ENCODE peak calls at places on chromosomes 2 and 18, in four cellular contexts. One of them, this sample, is unnamed.

GRCh38 chr2:48531141-48531648 is 1.2 kb downstream of the STON1 start:
- DNase-seq in uterus: peak; percentile 68
- DNase-seq in tibial nerve: no peak
- DNase-seq in nephron progenitor cell: peak; percentile 22
- DNase-seq in this sample: no peak

GRCh38 chr2:85216051-85216431 is 82.8 kb downstream of the TCF7L1 start:
- DNase-seq in uterus: no peak
- DNase-seq in tibial nerve: no peak
- DNase-seq in nephron progenitor cell: peak; percentile 15
- DNase-seq in this sample: no peak

GRCh38 chr18:77177009-77177408 is 44.4 kb upstream of the MBP start:
- DNase-seq in uterus: no peak
- DNase-seq in tibial nerve: no peak
- DNase-seq in nephron progenitor cell: no peak
- DNase-seq in this sample: no peak

GRCh38 chr2:179263460-179264237 is 983 bp downstream of the SESTD1 start:
- DNase-seq in nephron progenitor cell: peak; percentile 56
- DNase-seq in uterus: peak; percentile 33
- DNase-seq in tibial nerve: peak; percentile 74
- DNase-seq in this sample: no peak

GRCh38 chr2:6917071-6917760 is at the start of gene RNF144A:
- DNase-seq in nephron progenitor cell: peak; percentile 85
- DNase-seq in uterus: peak; percentile 51
- DNase-seq in tibial nerve: peak; percentile 43
- DNase-seq in this sample: no peak

GRCh38 chr18:54294274-54294673 is 25.0 kb downstream of the POLI start:
- DNase-seq in uterus: no peak
- DNase-seq in nephron progenitor cell: no peak
- DNase-seq in tibial nerve: no peak
- DNase-seq in this sample: no peak

GRCh38 chr2:178523596-178524134 is 43.4 kb downstream of the PLEKHA3 start:
- DNase-seq in nephron progenitor cell: no peak
- DNase-seq in tibial nerve: no peak
- DNase-seq in uterus: no peak
- DNase-seq in this sample: no peak

GRCh38 chr18:74083071-74083954 is 64.3 kb downstream of the FBXO15 start:
- DNase-seq in tibial nerve: no peak
- DNase-seq in nephron progenitor cell: no peak
- DNase-seq in uterus: no peak
- DNase-seq in this sample: no peak

GRCh38 chr18:10015941-10016819 is 102.4 kb downstream of the VAPA start:
- DNase-seq in tibial nerve: peak; percentile 30
- DNase-seq in uterus: peak; percentile 57
- DNase-seq in nephron progenitor cell: no peak
- DNase-seq in this sample: no peak

GRCh38 chr2:10759151-10759714 is 37.8 kb downstream of the ATP6V1C2 start:
- DNase-seq in tibial nerve: no peak
- DNase-seq in uterus: no peak
- DNase-seq in nephron progenitor cell: no peak
- DNase-seq in this sample: no peak

GRCh38 chr2:71614976-71615768 is 161.8 kb downstream of the DYSF start:
- DNase-seq in nephron progenitor cell: no peak
- DNase-seq in tibial nerve: peak; percentile 44
- DNase-seq in uterus: peak; percentile 51
- DNase-seq in this sample: no peak

GRCh38 chr2:156192468-156192867 is 140.1 kb downstream of the NR4A2 start:
- DNase-seq in nephron progenitor cell: no peak
- DNase-seq in tibial nerve: no peak
- DNase-seq in uterus: no peak
- DNase-seq in this sample: no peak
- TF ChIP-seq CTCF in nephron progenitor cell: no peak
- TF ChIP-seq CTCF in tibial nerve: peak; percentile 30
- TF ChIP-seq CTCF in uterus: no peak
- TF ChIP-seq CTCF in this sample: no peak

DNA sequence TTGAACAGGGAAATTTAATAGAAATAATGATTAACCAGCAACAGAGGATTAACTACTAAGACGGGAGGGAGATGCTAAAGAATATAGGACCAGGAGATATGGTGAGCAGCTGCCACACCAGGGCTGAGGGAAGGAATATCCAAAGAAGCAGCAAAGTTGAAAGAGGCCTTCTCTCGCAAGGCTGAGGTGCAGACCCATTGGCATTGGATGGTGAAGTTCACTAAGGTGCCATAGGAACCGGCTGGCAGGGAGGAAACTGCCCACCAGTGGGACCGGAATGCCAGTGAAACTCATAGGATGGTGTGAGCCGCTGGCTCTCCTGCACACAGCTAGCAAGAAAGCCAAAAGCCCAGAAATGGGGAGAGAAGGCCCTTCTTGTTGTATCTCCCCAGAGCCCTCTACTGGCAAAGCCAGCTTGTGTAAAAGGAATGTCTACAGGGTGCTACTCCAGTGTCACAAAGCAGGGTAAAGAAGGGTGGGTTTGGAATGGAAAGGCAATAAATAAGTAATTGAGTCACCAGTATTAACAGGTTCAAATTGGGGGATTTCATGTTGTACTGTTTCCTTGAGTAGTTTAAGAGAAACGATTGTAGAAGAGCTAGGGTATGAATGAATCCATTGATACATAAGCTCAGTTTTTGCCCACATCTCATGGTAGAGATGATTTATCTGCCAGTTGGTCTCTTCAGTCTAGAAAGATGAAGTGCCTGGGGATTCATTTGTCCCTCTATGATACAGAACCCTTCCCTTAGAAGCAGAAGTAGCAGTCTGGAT is 36.0 kb downstream of the FARP2 start:
- DNase-seq in nephron progenitor cell: no peak
- DNase-seq in tibial nerve: no peak
- DNase-seq in uterus: no peak
- DNase-seq in this sample: no peak
- TF ChIP-seq CTCF in nephron progenitor cell: no peak
- TF ChIP-seq CTCF in tibial nerve: peak; percentile 22
- TF ChIP-seq CTCF in uterus: no peak
- TF ChIP-seq CTCF in this sample: no peak

GRCh38 chr18:79933765-79934164 is 17.7 kb downstream of the SLC66A2 start:
- DNase-seq in nephron progenitor cell: no peak
- DNase-seq in uterus: peak; percentile 2
- DNase-seq in tibial nerve: no peak
- DNase-seq in this sample: no peak
- TF ChIP-seq CTCF in nephron progenitor cell: no peak
- TF ChIP-seq CTCF in uterus: no peak
- TF ChIP-seq CTCF in tibial nerve: no peak
- TF ChIP-seq CTCF in this sample: no peak

GRCh38 chr2:86621290-86621943 is 2.2 kb downstream of the RNF103 start:
- DNase-seq in nephron progenitor cell: no peak
- DNase-seq in tibial nerve: no peak
- DNase-seq in uterus: no peak
- DNase-seq in this sample: no peak
- TF ChIP-seq CTCF in nephron progenitor cell: no peak
- TF ChIP-seq CTCF in tibial nerve: no peak
- TF ChIP-seq CTCF in uterus: no peak
- TF ChIP-seq CTCF in this sample: no peak

DNA sequence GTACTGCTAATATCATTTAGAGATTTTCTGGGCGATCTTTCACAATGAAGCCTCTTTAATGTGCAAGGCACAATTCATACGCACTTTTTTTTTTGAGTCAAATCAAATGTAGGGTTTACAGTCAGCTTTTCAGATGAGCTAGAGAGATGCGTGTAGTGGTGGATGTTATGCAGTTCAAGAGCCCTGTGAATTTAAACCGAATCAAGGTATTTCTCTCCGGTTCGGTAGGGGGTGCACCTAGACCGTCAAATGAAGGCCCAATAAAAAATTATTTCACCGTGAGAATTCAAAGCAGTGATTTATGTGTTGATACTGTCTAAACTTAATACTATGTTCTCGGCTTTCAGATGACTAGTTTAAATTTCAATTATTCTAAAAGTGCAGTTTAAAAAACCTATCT is 1.1 kb downstream of the PTH2R start:
- DNase-seq in tibial nerve: no peak
- DNase-seq in nephron progenitor cell: no peak
- DNase-seq in uterus: no peak
- DNase-seq in this sample: no peak
- TF ChIP-seq CTCF in tibial nerve: no peak
- TF ChIP-seq CTCF in nephron progenitor cell: peak; percentile 23
- TF ChIP-seq CTCF in uterus: no peak
- TF ChIP-seq CTCF in this sample: no peak

GRCh38 chr2:226464380-226464779 is 335.2 kb downstream of the IRS1 start:
- DNase-seq in nephron progenitor cell: no peak
- DNase-seq in tibial nerve: no peak
- DNase-seq in uterus: no peak
- DNase-seq in this sample: no peak

GRCh38 chr2:226461981-226462380 is 337.6 kb downstream of the IRS1 start:
- DNase-seq in nephron progenitor cell: no peak
- DNase-seq in uterus: no peak
- DNase-seq in tibial nerve: no peak
- DNase-seq in this sample: no peak

GRCh38 chr2:226466589-226466988 is 333.0 kb downstream of the IRS1 start:
- DNase-seq in uterus: no peak
- DNase-seq in nephron progenitor cell: no peak
- DNase-seq in tibial nerve: no peak
- DNase-seq in this sample: no peak

GRCh38 chr2:226466124-226466523 is 333.5 kb downstream of the IRS1 start:
- DNase-seq in nephron progenitor cell: no peak
- DNase-seq in uterus: no peak
- DNase-seq in tibial nerve: no peak
- DNase-seq in this sample: no peak

DNA sequence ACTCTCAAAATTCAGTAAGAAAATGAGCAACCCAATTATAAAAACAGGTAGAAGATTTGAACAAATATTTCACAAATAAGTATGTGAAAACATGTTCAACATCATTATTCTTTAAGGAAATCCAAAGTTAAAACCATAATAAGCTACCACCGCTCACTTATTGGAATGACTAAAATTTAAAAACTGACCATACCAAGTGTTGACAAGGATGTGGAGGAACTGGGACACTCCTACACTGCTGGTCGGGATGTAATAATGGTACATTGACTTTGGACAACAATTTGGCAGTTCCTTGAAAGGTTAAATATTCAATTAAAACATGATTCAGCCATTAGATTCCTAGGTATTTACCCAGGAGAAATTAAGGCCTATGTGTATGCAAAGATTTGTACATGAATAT is 336.5 kb downstream of the IRS1 start:
- DNase-seq in uterus: no peak
- DNase-seq in nephron progenitor cell: no peak
- DNase-seq in tibial nerve: no peak
- DNase-seq in this sample: no peak
- TF ChIP-seq CTCF in uterus: no peak
- TF ChIP-seq CTCF in nephron progenitor cell: no peak
- TF ChIP-seq CTCF in tibial nerve: no peak
- TF ChIP-seq CTCF in this sample: no peak

GRCh38 chr18:11482271-11482670 is 127.1 kb upstream of the SLC35G4 start:
- DNase-seq in uterus: no peak
- DNase-seq in tibial nerve: no peak
- DNase-seq in nephron progenitor cell: no peak
- DNase-seq in this sample: no peak

GRCh38 chr18:11489266-11489899 is 120.0 kb upstream of the SLC35G4 start:
- DNase-seq in nephron progenitor cell: no peak
- DNase-seq in uterus: no peak
- DNase-seq in tibial nerve: no peak
- DNase-seq in this sample: no peak

GRCh38 chr18:11494093-11494492 is 115.3 kb upstream of the SLC35G4 start:
- DNase-seq in uterus: no peak
- DNase-seq in nephron progenitor cell: no peak
- DNase-seq in tibial nerve: no peak
- DNase-seq in this sample: no peak

GRCh38 chr18:11487390-11487789 is 122.0 kb upstream of the SLC35G4 start:
- DNase-seq in uterus: no peak
- DNase-seq in tibial nerve: no peak
- DNase-seq in nephron progenitor cell: no peak
- DNase-seq in this sample: no peak

DNA sequence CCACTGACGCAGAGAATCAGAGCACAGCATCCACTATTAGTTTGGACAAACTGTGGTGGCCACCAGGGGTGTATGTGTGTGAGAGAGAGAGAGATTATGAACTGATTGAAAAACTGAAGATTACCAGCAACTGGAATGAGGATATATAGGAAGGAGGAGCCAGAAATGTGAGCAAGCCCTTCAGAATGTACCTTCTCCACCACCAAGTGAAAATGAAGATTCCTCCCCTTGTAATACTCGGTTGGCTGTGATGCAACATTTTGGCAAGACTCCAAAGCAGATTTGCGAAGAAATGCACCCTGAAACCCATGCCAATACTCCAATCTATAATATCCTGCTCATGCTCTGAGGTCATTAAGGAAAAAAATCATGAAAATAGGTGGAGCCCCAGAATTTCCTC is 121.2 kb upstream of the SLC35G4 start:
- DNase-seq in nephron progenitor cell: no peak
- DNase-seq in tibial nerve: no peak
- DNase-seq in uterus: no peak
- DNase-seq in this sample: no peak
- TF ChIP-seq CTCF in nephron progenitor cell: no peak
- TF ChIP-seq CTCF in tibial nerve: no peak
- TF ChIP-seq CTCF in uterus: no peak
- TF ChIP-seq CTCF in this sample: no peak

GRCh38 chr2:60318544-60318943 is 234.9 kb downstream of the BCL11A start:
- DNase-seq in uterus: no peak
- DNase-seq in nephron progenitor cell: peak; percentile 28
- DNase-seq in tibial nerve: no peak
- DNase-seq in this sample: no peak
- TF ChIP-seq CTCF in uterus: no peak
- TF ChIP-seq CTCF in nephron progenitor cell: no peak
- TF ChIP-seq CTCF in tibial nerve: no peak
- TF ChIP-seq CTCF in this sample: no peak